ENCODE peak calls at places on chromosomes 11 and 22, in eight cellular contexts. One of them, this sample, is unnamed.

GRCh38 chr11:96035031-96035743 is 111.3 kb upstream of the MTMR2 start:
- DNase-seq in HFF-Myc: no peak
- DNase-seq in colonic mucosa: no peak
- DNase-seq in ACHN: no peak
- DNase-seq in stimulated activated naive CD4-positive, alpha-beta T cell treated with Interleukin-2 at 50 U/mL for 16 hours: no peak
- DNase-seq in DMS 273 treated with DMSO at 0.1 percent for 48 hours: no peak
- DNase-seq in amniotic stem cell: no peak
- DNase-seq in stimulated activated CD4-positive, alpha-beta T cell treated with anti-CD3 and anti-CD28 coated beads, Interleukin-2, amount 100 ng/mL, for 24 hours: no peak
- DNase-seq in this sample: no peak

GRCh38 chr11:79663012-79663411 is 222.2 kb upstream of the TENM4 start:
- DNase-seq in HFF-Myc: no peak
- DNase-seq in colonic mucosa: no peak
- DNase-seq in DMS 273 treated with DMSO at 0.1 percent for 48 hours: no peak
- DNase-seq in ACHN: no peak
- DNase-seq in amniotic stem cell: no peak
- DNase-seq in stimulated activated CD4-positive, alpha-beta T cell treated with anti-CD3 and anti-CD28 coated beads, Interleukin-2, amount 100 ng/mL, for 24 hours: no peak
- DNase-seq in stimulated activated naive CD4-positive, alpha-beta T cell treated with Interleukin-2 at 50 U/mL for 16 hours: no peak
- DNase-seq in this sample: no peak

GRCh38 chr11:72736452-72737069 is 15.6 kb downstream of the ARAP1 start:
- DNase-seq in DMS 273 treated with DMSO at 0.1 percent for 48 hours: no peak
- DNase-seq in amniotic stem cell: no peak
- DNase-seq in colonic mucosa: no peak
- DNase-seq in ACHN: no peak
- DNase-seq in HFF-Myc: no peak
- DNase-seq in stimulated activated CD4-positive, alpha-beta T cell treated with anti-CD3 and anti-CD28 coated beads, Interleukin-2, amount 100 ng/mL, for 24 hours: peak; percentile 65
- DNase-seq in stimulated activated naive CD4-positive, alpha-beta T cell treated with Interleukin-2 at 50 U/mL for 16 hours: peak; percentile 37
- DNase-seq in this sample: no peak

GRCh38 chr11:105179542-105180278 is 40.1 kb upstream of the CARD18 start:
- DNase-seq in HFF-Myc: no peak
- DNase-seq in stimulated activated CD4-positive, alpha-beta T cell treated with anti-CD3 and anti-CD28 coated beads, Interleukin-2, amount 100 ng/mL, for 24 hours: no peak
- DNase-seq in amniotic stem cell: no peak
- DNase-seq in DMS 273 treated with DMSO at 0.1 percent for 48 hours: no peak
- DNase-seq in stimulated activated naive CD4-positive, alpha-beta T cell treated with Interleukin-2 at 50 U/mL for 16 hours: no peak
- DNase-seq in colonic mucosa: no peak
- DNase-seq in ACHN: no peak
- DNase-seq in this sample: no peak

GRCh38 chr11:96054870-96055705 is 131.2 kb upstream of the MTMR2 start:
- DNase-seq in colonic mucosa: no peak
- DNase-seq in stimulated activated naive CD4-positive, alpha-beta T cell treated with Interleukin-2 at 50 U/mL for 16 hours: no peak
- DNase-seq in amniotic stem cell: no peak
- DNase-seq in stimulated activated CD4-positive, alpha-beta T cell treated with anti-CD3 and anti-CD28 coated beads, Interleukin-2, amount 100 ng/mL, for 24 hours: no peak
- DNase-seq in ACHN: peak; percentile 52
- DNase-seq in HFF-Myc: no peak
- DNase-seq in DMS 273 treated with DMSO at 0.1 percent for 48 hours: peak; percentile 26
- DNase-seq in this sample: no peak

GRCh38 chr11:33530824-33531223 is 169.8 kb downstream of the C11orf91 start:
- DNase-seq in ACHN: peak; percentile 9
- DNase-seq in amniotic stem cell: no peak
- DNase-seq in colonic mucosa: no peak
- DNase-seq in HFF-Myc: peak; percentile 52
- DNase-seq in stimulated activated CD4-positive, alpha-beta T cell treated with anti-CD3 and anti-CD28 coated beads, Interleukin-2, amount 100 ng/mL, for 24 hours: no peak
- DNase-seq in DMS 273 treated with DMSO at 0.1 percent for 48 hours: no peak
- DNase-seq in stimulated activated naive CD4-positive, alpha-beta T cell treated with Interleukin-2 at 50 U/mL for 16 hours: no peak
- DNase-seq in this sample: no peak

GRCh38 chr11:118095967-118096367 is 9.2 kb upstream of the SMIM35 start:
- DNase-seq in HFF-Myc: no peak
- DNase-seq in stimulated activated CD4-positive, alpha-beta T cell treated with anti-CD3 and anti-CD28 coated beads, Interleukin-2, amount 100 ng/mL, for 24 hours: no peak
- DNase-seq in amniotic stem cell: no peak
- DNase-seq in colonic mucosa: no peak
- DNase-seq in DMS 273 treated with DMSO at 0.1 percent for 48 hours: no peak
- DNase-seq in stimulated activated naive CD4-positive, alpha-beta T cell treated with Interleukin-2 at 50 U/mL for 16 hours: no peak
- DNase-seq in ACHN: no peak
- DNase-seq in this sample: no peak

GRCh38 chr22:29212738-29213137 is 7.0 kb downstream of the EMID1 start:
- DNase-seq in stimulated activated CD4-positive, alpha-beta T cell treated with anti-CD3 and anti-CD28 coated beads, Interleukin-2, amount 100 ng/mL, for 24 hours: no peak
- DNase-seq in stimulated activated naive CD4-positive, alpha-beta T cell treated with Interleukin-2 at 50 U/mL for 16 hours: no peak
- DNase-seq in ACHN: no peak
- DNase-seq in amniotic stem cell: no peak
- DNase-seq in DMS 273 treated with DMSO at 0.1 percent for 48 hours: no peak
- DNase-seq in colonic mucosa: no peak
- DNase-seq in HFF-Myc: no peak
- DNase-seq in this sample: no peak

GRCh38 chr11:15119352-15119751 is 4.6 kb downstream of the INSC start:
- DNase-seq in stimulated activated naive CD4-positive, alpha-beta T cell treated with Interleukin-2 at 50 U/mL for 16 hours: no peak
- DNase-seq in stimulated activated CD4-positive, alpha-beta T cell treated with anti-CD3 and anti-CD28 coated beads, Interleukin-2, amount 100 ng/mL, for 24 hours: no peak
- DNase-seq in colonic mucosa: no peak
- DNase-seq in ACHN: no peak
- DNase-seq in DMS 273 treated with DMSO at 0.1 percent for 48 hours: no peak
- DNase-seq in HFF-Myc: no peak
- DNase-seq in amniotic stem cell: no peak
- DNase-seq in this sample: no peak

GRCh38 chr11:19447150-19447566 is 206.4 kb upstream of the E2F8 start:
- DNase-seq in colonic mucosa: no peak
- DNase-seq in stimulated activated CD4-positive, alpha-beta T cell treated with anti-CD3 and anti-CD28 coated beads, Interleukin-2, amount 100 ng/mL, for 24 hours: no peak
- DNase-seq in DMS 273 treated with DMSO at 0.1 percent for 48 hours: no peak
- DNase-seq in ACHN: no peak
- DNase-seq in stimulated activated naive CD4-positive, alpha-beta T cell treated with Interleukin-2 at 50 U/mL for 16 hours: no peak
- DNase-seq in HFF-Myc: no peak
- DNase-seq in amniotic stem cell: no peak
- DNase-seq in this sample: no peak

GRCh38 chr11:125903753-125904659 is at the start of gene DDX25:
- DNase-seq in DMS 273 treated with DMSO at 0.1 percent for 48 hours: no peak
- DNase-seq in stimulated activated naive CD4-positive, alpha-beta T cell treated with Interleukin-2 at 50 U/mL for 16 hours: no peak
- DNase-seq in colonic mucosa: no peak
- DNase-seq in ACHN: no peak
- DNase-seq in stimulated activated CD4-positive, alpha-beta T cell treated with anti-CD3 and anti-CD28 coated beads, Interleukin-2, amount 100 ng/mL, for 24 hours: no peak
- DNase-seq in HFF-Myc: no peak
- DNase-seq in amniotic stem cell: no peak
- DNase-seq in this sample: no peak

GRCh38 chr11:104127828-104128227 is 36.1 kb downstream of the PDGFD start:
- DNase-seq in colonic mucosa: no peak
- DNase-seq in DMS 273 treated with DMSO at 0.1 percent for 48 hours: no peak
- DNase-seq in stimulated activated naive CD4-positive, alpha-beta T cell treated with Interleukin-2 at 50 U/mL for 16 hours: no peak
- DNase-seq in stimulated activated CD4-positive, alpha-beta T cell treated with anti-CD3 and anti-CD28 coated beads, Interleukin-2, amount 100 ng/mL, for 24 hours: no peak
- DNase-seq in HFF-Myc: no peak
- DNase-seq in ACHN: no peak
- DNase-seq in amniotic stem cell: no peak
- DNase-seq in this sample: no peak

GRCh38 chr11:442611-443081 is 835 bp upstream of the ANO9 start:
- DNase-seq in stimulated activated naive CD4-positive, alpha-beta T cell treated with Interleukin-2 at 50 U/mL for 16 hours: no peak
- DNase-seq in stimulated activated CD4-positive, alpha-beta T cell treated with anti-CD3 and anti-CD28 coated beads, Interleukin-2, amount 100 ng/mL, for 24 hours: no peak
- DNase-seq in colonic mucosa: no peak
- DNase-seq in DMS 273 treated with DMSO at 0.1 percent for 48 hours: no peak
- DNase-seq in HFF-Myc: no peak
- DNase-seq in amniotic stem cell: no peak
- DNase-seq in ACHN: no peak
- DNase-seq in this sample: no peak

GRCh38 chr22:35258144-35258988 is 1.1 kb downstream of the HMGXB4 start:
- DNase-seq in colonic mucosa: peak; percentile 36
- DNase-seq in stimulated activated naive CD4-positive, alpha-beta T cell treated with Interleukin-2 at 50 U/mL for 16 hours: no peak
- DNase-seq in stimulated activated CD4-positive, alpha-beta T cell treated with anti-CD3 and anti-CD28 coated beads, Interleukin-2, amount 100 ng/mL, for 24 hours: no peak
- DNase-seq in HFF-Myc: no peak
- DNase-seq in amniotic stem cell: no peak
- DNase-seq in DMS 273 treated with DMSO at 0.1 percent for 48 hours: no peak
- DNase-seq in ACHN: no peak
- DNase-seq in this sample: no peak

GRCh38 chr11:34940026-34940677 is 23.7 kb downstream of the PDHX start:
- DNase-seq in ACHN: no peak
- DNase-seq in amniotic stem cell: peak; percentile 10
- DNase-seq in colonic mucosa: no peak
- DNase-seq in stimulated activated CD4-positive, alpha-beta T cell treated with anti-CD3 and anti-CD28 coated beads, Interleukin-2, amount 100 ng/mL, for 24 hours: no peak
- DNase-seq in DMS 273 treated with DMSO at 0.1 percent for 48 hours: no peak
- DNase-seq in stimulated activated naive CD4-positive, alpha-beta T cell treated with Interleukin-2 at 50 U/mL for 16 hours: no peak
- DNase-seq in HFF-Myc: no peak
- DNase-seq in this sample: no peak

This sample was measured in GM12878.